ENCODE peak calls at places on chromosome 3, in seven cellular contexts. C is AG20443, N is left kidney, G is A172, B is HFF-Myc, K is skeletal muscle cell, I is fibroblast of lung. Q is an unnamed sample.

GRCh38 chr3:67362686-67363085 is 291.7 kb downstream of the SUCLG2 start:
- DNase-seq in C (no peak), B (no peak), I (no peak), K (no peak), N (peak), G (peak), Q (no peak)

GRCh38 chr3:182682263-182683229 is 110.8 kb upstream of the ATP11B start:
- DNase-seq in C (peak), G (peak), K (no peak), I (peak), N (peak), B (no peak), Q (peak)

GRCh38 chr3:27090265-27091041 is 278.7 kb downstream of the NEK10 start:
- DNase-seq in G (no peak), I (peak), K (no peak), B (no peak), C (no peak), N (no peak), Q (no peak)

GRCh38 chr3:128228366-128228910 is 75.2 kb downstream of the EEFSEC start:
- DNase-seq in B (no peak), G (no peak), C (no peak), I (no peak), N (no peak), K (no peak), Q (no peak)

GRCh38 chr3:8635625-8636024 is 9.0 kb downstream of the SSUH2 start:
- DNase-seq in B (no peak), I (no peak), K (no peak), N (no peak), C (no peak), G (no peak), Q (no peak)

GRCh38 chr3:95994338-95994737 is 820.1 kb upstream of the EPHA6 start:
- DNase-seq in B (no peak), I (no peak), K (no peak), C (no peak), N (no peak), G (no peak), Q (peak)

GRCh38 chr3:10707089-10707983 is 108.7 kb upstream of the SLC6A11 start:
- DNase-seq in N (peak), K (no peak), B (no peak), G (no peak), C (no peak), I (no peak), Q (no peak)

GRCh38 chr3:191627064-191627463 is 166.1 kb downstream of the PYDC2 start:
- DNase-seq in I (no peak), C (no peak), G (no peak), B (no peak), N (peak), K (no peak), Q (no peak)

GRCh38 chr3:107024481-107025153 is 352.6 kb upstream of the CCDC54 start:
- DNase-seq in N (no peak), C (peak), G (no peak), K (no peak), I (no peak), B (peak), Q (no peak)

GRCh38 chr3:101303089-101303731 is 17.2 kb downstream of the IMPG2 start:
- DNase-seq in C (no peak), N (no peak), I (peak), G (no peak), B (no peak), K (peak), Q (no peak)

GRCh38 chr3:123229145-123229544 is 27.4 kb downstream of the SEC22A start:
- DNase-seq in I (peak), N (peak), C (no peak), G (peak), B (no peak), K (no peak), Q (no peak)

GRCh38 chr3:108136888-108137814 is 46.3 kb upstream of the CD47 start:
- DNase-seq in N (peak), C (no peak), K (no peak), G (no peak), I (no peak), B (no peak), Q (peak)

GRCh38 chr3:48684480-48685143 is 1.1 kb downstream of the NCKIPSD start:
- DNase-seq in N (no peak), K (no peak), I (peak), G (no peak), C (peak), B (no peak), Q (no peak)

GRCh38 chr3:11206316-11206715 is 52.0 kb downstream of the HRH1 start:
- DNase-seq in I (no peak), N (no peak), C (no peak), K (no peak), G (no peak), B (no peak), Q (no peak)

GRCh38 chr3:191220908-191221307 is 21.9 kb downstream of the OSTN start:
- DNase-seq in I (no peak), G (peak), C (no peak), K (no peak), B (no peak), N (no peak), Q (no peak)

GRCh38 chr3:197331131-197331530 is 32.7 kb upstream of the DLG1 start:
- DNase-seq in G (no peak), K (no peak), B (no peak), I (no peak), C (no peak), N (no peak), Q (no peak)

GRCh38 chr3:134059680-134060560 is 30.2 kb upstream of the SLCO2A1 start:
- DNase-seq in C (no peak), B (no peak), K (no peak), N (peak), G (peak), I (peak), Q (no peak)

GRCh38 chr3:22585504-22585903 is 617.6 kb upstream of the UBE2E2 start:
- DNase-seq in I (peak), K (peak), C (no peak), G (peak), B (peak), N (no peak), Q (no peak)

GRCh38 chr3:39065197-39065596 is 13.4 kb downstream of the WDR48 start:
- DNase-seq in K (no peak), N (peak), B (no peak), G (peak), C (peak), I (peak), Q (no peak)

GRCh38 chr3:45557886-45558285 is 36.7 kb upstream of the LIMD1 start:
- DNase-seq in K (no peak), N (no peak), C (no peak), I (no peak), B (no peak), G (no peak), Q (no peak)

GRCh38 chr3:108096506-108097325 is 5.9 kb upstream of the CD47 start:
- DNase-seq in B (no peak), N (no peak), G (no peak), I (no peak), C (no peak), K (no peak), Q (no peak)

GRCh38 chr3:190443257-190443656 is 6.4 kb downstream of the TMEM207 start:
- DNase-seq in N (peak), C (peak), K (no peak), I (peak), B (no peak), G (peak), Q (no peak)

GRCh38 chr3:159787191-159787590 is 201.4 kb upstream of the IL12A start:
- DNase-seq in G (peak), B (peak), I (peak), C (peak), K (peak), N (no peak), Q (no peak)

GRCh38 chr3:53375019-53375418 is 27.7 kb upstream of the DCP1A start:
- DNase-seq in K (no peak), N (peak), I (peak), B (peak), C (peak), G (peak), Q (peak)

GRCh38 chr3:177201707-177202397 is 4.6 kb upstream of the TBL1XR1 start:
- DNase-seq in C (no peak), G (no peak), I (peak), B (no peak), K (no peak), N (no peak), Q (no peak)

GRCh38 chr3:197592361-197593045 is 36.7 kb upstream of the BDH1 start:
- DNase-seq in G (no peak), I (no peak), B (no peak), N (no peak), C (no peak), K (no peak), Q (no peak)

GRCh38 chr3:130934442-130935089 is 40.7 kb downstream of the ATP2C1 start:
- DNase-seq in B (no peak), I (peak), K (no peak), C (no peak), N (no peak), G (no peak), Q (no peak)

GRCh38 chr3:30696901-30697300 is 90.5 kb downstream of the TGFBR2 start:
- DNase-seq in G (no peak), K (no peak), C (no peak), B (no peak), N (no peak), I (no peak), Q (no peak)

GRCh38 chr3:137134431-137134830 is 176.6 kb downstream of the IL20RB start:
- DNase-seq in I (no peak), N (no peak), K (no peak), C (no peak), B (no peak), G (no peak), Q (no peak)

GRCh38 chr3:190018460-190018859 is 102.2 kb downstream of the P3H2 start:
- DNase-seq in B (no peak), K (no peak), I (no peak), N (no peak), C (no peak), G (no peak), Q (no peak)

GRCh38 chr3:45562027-45562426 is 32.5 kb upstream of the LIMD1 start:
- DNase-seq in B (no peak), G (no peak), N (no peak), I (no peak), C (no peak), K (no peak), Q (no peak)

GRCh38 chr3:67620869-67621268 is 33.5 kb downstream of the SUCLG2 start:
- DNase-seq in K (no peak), N (no peak), C (no peak), I (no peak), B (no peak), G (no peak), Q (no peak)

GRCh38 chr3:102536479-102536878 is 101.7 kb downstream of the ZPLD1 start:
- DNase-seq in C (peak), K (no peak), I (peak), B (peak), N (peak), G (peak), Q (peak)

GRCh38 chr3:100087203-100087602 is 27.1 kb downstream of the FILIP1L start:
- DNase-seq in N (no peak), K (no peak), B (no peak), G (peak), C (peak), I (no peak), Q (no peak)